ENCODE peak calls at places on chromosomes 6 and 20, in nine cellular contexts. Z is fibroblast of mammary gland, E is fibroblast of the aortic adventitia, N is NAMALWA, L is psoas muscle, I is GM10248, O is PC-3, V is GM23338, P is NCI-H1694 treated with DMSO at 0.1 percent for 48 hours. R is an unnamed sample.

GRCh38 chr6:72522735-72523141 is 99.1 kb upstream of the KCNQ5 start:
- DNase-seq in Z (no peak), E (no peak), N (peak; percentile 56), L (no peak), I (peak; percentile 23), O (peak; percentile 10), V (peak; percentile 77), P (no peak), R (no peak)

GRCh38 chr6:32752580-32752979 is 10.8 kb downstream of the HLA-DQB2 start:
- DNase-seq in Z (peak; percentile 26), E (peak; percentile 8), N (no peak), L (no peak), I (no peak), O (peak; percentile 71), V (no peak), P (no peak), R (no peak)

GRCh38 chr20:25233016-25233772 is 14.7 kb upstream of the PYGB start:
- DNase-seq in Z (peak; percentile 88), E (peak; percentile 92), N (no peak), L (no peak), I (no peak), O (peak; percentile 97), V (no peak), P (no peak), R (no peak)

GRCh38 chr20:23652926-23653325 is 15.2 kb upstream of the CST3 start:
- DNase-seq in Z (no peak), E (no peak), N (no peak), L (no peak), I (no peak), O (no peak), V (no peak), P (no peak), R (no peak)

GRCh38 chr6:116439572-116439971 is 21.6 kb upstream of the CALHM6 start:
- DNase-seq in Z (peak; percentile 29), E (peak; percentile 46), N (no peak), L (no peak), I (no peak), O (no peak), V (no peak), P (no peak), R (no peak)

GRCh38 chr20:58212636-58213035 is 15.8 kb downstream of the ANKRD60 start:
- DNase-seq in Z (no peak), E (no peak), N (no peak), L (no peak), I (no peak), O (no peak), V (no peak), P (no peak), R (no peak)

GRCh38 chr6:97040355-97040860 is 115.9 kb downstream of the KLHL32 start:
- DNase-seq in Z (no peak), E (no peak), N (no peak), L (no peak), I (no peak), O (no peak), V (no peak), P (no peak), R (no peak)

GRCh38 chr6:77136086-77136485 is 327.2 kb downstream of the HTR1B start:
- DNase-seq in Z (peak; percentile 5), E (peak; percentile 22), N (no peak), L (no peak), I (no peak), O (peak; percentile 38), V (no peak), P (no peak), R (no peak)

GRCh38 chr6:140253096-140253495 is 878.6 kb upstream of the CITED2 start:
- DNase-seq in Z (peak; percentile 38), E (peak; percentile 9), N (no peak), L (no peak), I (no peak), O (peak; percentile 61), V (no peak), P (no peak), R (no peak)

GRCh38 chr6:41704656-41705328 is 30.6 kb downstream of the TFEB start:
- DNase-seq in Z (no peak), E (no peak), N (peak; percentile 53), L (peak; percentile 14), I (no peak), O (peak; percentile 27), V (no peak), P (no peak), R (no peak)

GRCh38 chr6:5541751-5542432 is 280.6 kb downstream of the FARS2 start:
- DNase-seq in Z (peak; percentile 74), E (peak; percentile 52), N (no peak), L (no peak), I (no peak), O (peak; percentile 79), V (peak; percentile 74), P (no peak), R (no peak)

GRCh38 chr6:151044465-151045441 is 179.3 kb downstream of the MTHFD1L start:
- DNase-seq in Z (peak; percentile 92), E (peak; percentile 90), N (no peak), L (peak; percentile 74), I (no peak), O (peak; percentile 93), V (peak; percentile 26), P (no peak), R (peak; percentile 95)

GRCh38 chr6:150403458-150404245 is 34.8 kb downstream of the IYD start:
- DNase-seq in Z (peak; percentile 87), E (peak; percentile 96), N (no peak), L (no peak), I (no peak), O (peak; percentile 85), V (no peak), P (no peak), R (peak; percentile 81)

GRCh38 chr6:135182993-135183531 is 2.0 kb downstream of the MYB start:
- DNase-seq in Z (no peak), E (no peak), N (peak; percentile 80), L (no peak), I (peak; percentile 83), O (peak; percentile 39), V (peak; percentile 70), P (no peak), R (no peak)

GRCh38 chr6:14633453-14633852 is 515.9 kb downstream of the CD83 start:
- DNase-seq in Z (no peak), E (no peak), N (no peak), L (no peak), I (no peak), O (no peak), V (no peak), P (no peak), R (no peak)

GRCh38 chr6:90187437-90188049 is 109.1 kb downstream of the BACH2 start:
- DNase-seq in Z (no peak), E (no peak), N (no peak), L (no peak), I (no peak), O (no peak), V (no peak), P (no peak), R (no peak)

GRCh38 chr6:125707615-125708243 is 41.7 kb upstream of the HEY2 start:
- DNase-seq in Z (no peak), E (no peak), N (no peak), L (no peak), I (no peak), O (no peak), V (no peak), P (no peak), R (no peak)

GRCh38 chr6:157864185-157864761 is 41.2 kb downstream of the SNX9 start:
- DNase-seq in Z (no peak), E (no peak), N (no peak), L (no peak), I (no peak), O (no peak), V (no peak), P (no peak), R (no peak)

GRCh38 chr6:130223508-130223907 is 757 bp upstream of the SAMD3 start:
- DNase-seq in Z (peak; percentile 18), E (peak; percentile 12), N (peak; percentile 5), L (no peak), I (peak; percentile 46), O (no peak), V (peak; percentile 18), P (no peak), R (no peak)

GRCh38 chr6:7580927-7581618 is 8.9 kb upstream of the SNRNP48 start:
- DNase-seq in Z (no peak), E (no peak), N (no peak), L (no peak), I (no peak), O (no peak), V (no peak), P (no peak), R (no peak)

GRCh38 chr6:4358414-4359107 is 223.2 kb upstream of the ECI2 start:
- DNase-seq in Z (peak; percentile 100), E (peak; percentile 100), N (no peak), L (peak; percentile 97), I (no peak), O (peak; percentile 100), V (peak; percentile 59), P (no peak), R (peak; percentile 97)

GRCh38 chr6:46491201-46491788 is at the start of gene RCAN2:
- DNase-seq in Z (peak; percentile 46), E (peak; percentile 15), N (peak; percentile 29), L (peak; percentile 84), I (peak; percentile 44), O (peak; percentile 36), V (peak; percentile 91), P (no peak), R (no peak)

GRCh38 chr6:132483779-132484679 is 28.9 kb downstream of the STX7 start:
- DNase-seq in Z (peak; percentile 81), E (peak; percentile 85), N (peak; percentile 93), L (no peak), I (peak; percentile 33), O (peak; percentile 77), V (peak; percentile 78), P (peak; percentile 57), R (no peak)

GRCh38 chr20:38473353-38473795 is 731 bp downstream of the RALGAPB start:
- DNase-seq in Z (peak; percentile 31), E (peak; percentile 31), N (peak; percentile 22), L (no peak), I (no peak), O (peak; percentile 40), V (no peak), P (no peak), R (no peak)

GRCh38 chr6:30206799-30207618 is 6.2 kb downstream of the TRIM26 start:
- DNase-seq in Z (peak; percentile 56), E (peak; percentile 44), N (no peak), L (no peak), I (no peak), O (no peak), V (peak; percentile 55), P (no peak), R (no peak)

GRCh38 chr6:105746539-105746938 is 339.6 kb upstream of the PRDM1 start:
- DNase-seq in Z (no peak), E (no peak), N (no peak), L (no peak), I (no peak), O (no peak), V (no peak), P (no peak), R (no peak)

GRCh38 chr6:37276916-37277509 is 19.1 kb upstream of the TMEM217 start:
- DNase-seq in Z (no peak), E (no peak), N (peak; percentile 48), L (no peak), I (peak; percentile 38), O (no peak), V (no peak), P (no peak), R (no peak)

GRCh38 chr20:33663161-33664084 is 1.3 kb downstream of the C20orf144 start:
- DNase-seq in Z (peak; percentile 48), E (peak; percentile 48), N (peak; percentile 80), L (peak; percentile 92), I (peak; percentile 91), O (peak; percentile 78), V (peak; percentile 91), P (peak; percentile 30), R (no peak)

GRCh38 chr6:113137411-113137810 is 719.7 kb upstream of the MARCKS start:
- DNase-seq in Z (peak; percentile 31), E (peak; percentile 57), N (no peak), L (peak; percentile 45), I (no peak), O (no peak), V (peak; percentile 8), P (no peak), R (peak; percentile 58)

GRCh38 chr20:48404598-48404997 is 423.2 kb downstream of the PREX1 start:
- DNase-seq in Z (no peak), E (no peak), N (peak; percentile 54), L (no peak), I (peak; percentile 28), O (peak; percentile 37), V (peak; percentile 36), P (no peak), R (no peak)